ENCODE peak calls at places on chromosomes 2 and 18, in five cellular contexts. One of them, this sample, is unnamed.
A peak's percentile ranks its signal among the peaks of the same experiment; 100 is the strongest.

GRCh38 chr2:160279813-160280465 is 79.9 kb upstream of the ITGB6 start:
- DNase-seq in H1: no peak
- DNase-seq in GM23338: no peak
- DNase-seq in HCT116: no peak
- DNase-seq in PC-9: no peak
- DNase-seq in this sample: no peak

GRCh38 chr2:217108575-217109027 is 248.7 kb upstream of the TNP1 start:
- DNase-seq in H1: no peak
- DNase-seq in GM23338: no peak
- DNase-seq in HCT116: no peak
- DNase-seq in PC-9: peak; percentile 35
- DNase-seq in this sample: no peak

GRCh38 chr2:54559593-54560145 is 103.5 kb downstream of the SPTBN1 start:
- DNase-seq in H1: no peak
- DNase-seq in GM23338: peak; percentile 38
- DNase-seq in HCT116: no peak
- DNase-seq in PC-9: peak; percentile 87
- DNase-seq in this sample: no peak

GRCh38 chr18:77129150-77129551 is 3.4 kb downstream of the MBP start:
- DNase-seq in H1: no peak
- DNase-seq in GM23338: no peak
- DNase-seq in HCT116: no peak
- DNase-seq in PC-9: peak; percentile 52
- DNase-seq in this sample: no peak

GRCh38 chr2:37698931-37699481 is 27.6 kb upstream of the CDC42EP3 start:
- DNase-seq in H1: no peak
- DNase-seq in GM23338: no peak
- DNase-seq in HCT116: no peak
- DNase-seq in PC-9: peak; percentile 97
- DNase-seq in this sample: no peak

GRCh38 chr2:191443446-191443845 is 198.2 kb downstream of the MYO1B start:
- DNase-seq in H1: no peak
- DNase-seq in GM23338: no peak
- DNase-seq in HCT116: no peak
- DNase-seq in PC-9: no peak
- DNase-seq in this sample: no peak

GRCh38 chr2:232779935-232780334 is 3.6 kb upstream of the KCNJ13 start:
- DNase-seq in H1: no peak
- DNase-seq in GM23338: no peak
- DNase-seq in HCT116: no peak
- DNase-seq in PC-9: no peak
- DNase-seq in this sample: no peak

GRCh38 chr2:223602972-223603371 is 811 bp upstream of the SCG2 start:
- DNase-seq in H1: no peak
- DNase-seq in GM23338: no peak
- DNase-seq in HCT116: no peak
- DNase-seq in PC-9: no peak
- DNase-seq in this sample: no peak

GRCh38 chr2:883260-884026 is 67.2 kb upstream of the SNTG2 start:
- DNase-seq in H1: no peak
- DNase-seq in GM23338: no peak
- DNase-seq in HCT116: no peak
- DNase-seq in PC-9: no peak
- DNase-seq in this sample: no peak

GRCh38 chr2:56713161-56713676 is 529.4 kb downstream of the CCDC85A start:
- DNase-seq in H1: no peak
- DNase-seq in GM23338: no peak
- DNase-seq in HCT116: no peak
- DNase-seq in PC-9: no peak
- DNase-seq in this sample: no peak

GRCh38 chr2:241309684-241310117 is 5.8 kb downstream of the HDLBP start:
- DNase-seq in H1: no peak
- DNase-seq in GM23338: no peak
- DNase-seq in HCT116: no peak
- DNase-seq in PC-9: peak; percentile 21
- DNase-seq in this sample: no peak

DNA sequence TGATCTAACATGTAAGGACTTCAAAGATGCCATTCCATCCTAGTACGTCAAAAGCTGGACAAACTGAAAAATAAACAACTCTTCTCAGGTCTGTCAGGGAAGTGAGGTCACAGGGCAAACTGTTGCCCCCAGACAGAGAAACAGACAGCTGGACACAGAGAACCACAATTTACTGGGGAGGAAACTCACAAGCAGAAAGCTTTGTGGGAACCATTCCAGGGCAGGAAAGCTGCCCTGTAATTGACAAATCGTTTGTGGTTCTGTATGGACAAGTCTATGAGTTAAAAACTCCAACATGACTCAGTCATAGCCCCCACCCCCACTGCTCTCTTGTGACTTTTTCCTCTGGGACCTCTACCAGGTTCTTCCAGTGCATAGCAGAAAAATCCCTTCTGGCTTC is 28.4 kb downstream of the MCEE start:
- DNase-seq in H1: no peak
- DNase-seq in GM23338: no peak
- DNase-seq in HCT116: no peak
- DNase-seq in PC-9: no peak
- DNase-seq in this sample: peak; percentile 42
- H3K4me2 ChIP-seq in H1: no peak overlapping the region
- H3K4me2 ChIP-seq in GM23338: no peak overlapping the region
- H3K4me2 ChIP-seq in HCT116: no peak overlapping the region
- H3K4me2 ChIP-seq in PC-9: no peak overlapping the region
- H3K4me2 ChIP-seq in this sample: peak overlapping the region; percentile 45

DNA sequence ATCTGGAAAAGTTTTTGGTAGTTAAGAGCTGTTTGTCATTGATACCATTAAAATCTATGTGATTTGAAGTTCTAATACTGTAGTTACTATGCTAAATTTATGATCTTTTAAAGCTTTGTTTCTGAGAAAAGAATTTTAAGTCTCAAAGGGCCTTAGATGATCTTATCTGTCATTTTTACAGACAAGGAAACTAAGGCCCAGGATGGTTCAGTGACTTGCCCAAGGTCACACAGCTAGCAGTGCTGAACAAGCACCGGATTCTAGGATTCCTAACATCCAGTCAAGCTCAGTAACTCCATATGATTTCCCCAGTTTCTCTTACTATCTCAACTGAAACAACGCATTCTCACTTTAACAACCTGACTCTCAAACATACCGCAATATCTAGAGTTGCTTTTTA is 37.7 kb downstream of the PELI1 start:
- DNase-seq in H1: no peak
- DNase-seq in GM23338: no peak
- DNase-seq in HCT116: no peak
- DNase-seq in PC-9: no peak
- DNase-seq in this sample: no peak
- TF ChIP-seq EZH2 in H1: no peak
- TF ChIP-seq EZH2 in GM23338: no peak
- TF ChIP-seq EZH2 in HCT116: no peak
- TF ChIP-seq EZH2 in PC-9: no peak
- TF ChIP-seq EZH2 in this sample: no peak

GRCh38 chr18:35926884-35927283 is 45.6 kb upstream of the RMP24 start:
- DNase-seq in H1: no peak
- DNase-seq in GM23338: no peak
- DNase-seq in HCT116: no peak
- DNase-seq in PC-9: no peak
- DNase-seq in this sample: no peak

GRCh38 chr18:35927431-35927830 is 45.0 kb upstream of the RMP24 start:
- DNase-seq in H1: no peak
- DNase-seq in GM23338: no peak
- DNase-seq in HCT116: no peak
- DNase-seq in PC-9: no peak
- DNase-seq in this sample: no peak

GRCh38 chr18:35920623-35921022 is 51.9 kb upstream of the RMP24 start:
- DNase-seq in H1: no peak
- DNase-seq in GM23338: no peak
- DNase-seq in HCT116: no peak
- DNase-seq in PC-9: no peak
- DNase-seq in this sample: no peak

GRCh38 chr18:35919179-35919578 is 53.3 kb upstream of the RMP24 start:
- DNase-seq in H1: no peak
- DNase-seq in GM23338: no peak
- DNase-seq in HCT116: no peak
- DNase-seq in PC-9: no peak
- DNase-seq in this sample: no peak

DNA sequence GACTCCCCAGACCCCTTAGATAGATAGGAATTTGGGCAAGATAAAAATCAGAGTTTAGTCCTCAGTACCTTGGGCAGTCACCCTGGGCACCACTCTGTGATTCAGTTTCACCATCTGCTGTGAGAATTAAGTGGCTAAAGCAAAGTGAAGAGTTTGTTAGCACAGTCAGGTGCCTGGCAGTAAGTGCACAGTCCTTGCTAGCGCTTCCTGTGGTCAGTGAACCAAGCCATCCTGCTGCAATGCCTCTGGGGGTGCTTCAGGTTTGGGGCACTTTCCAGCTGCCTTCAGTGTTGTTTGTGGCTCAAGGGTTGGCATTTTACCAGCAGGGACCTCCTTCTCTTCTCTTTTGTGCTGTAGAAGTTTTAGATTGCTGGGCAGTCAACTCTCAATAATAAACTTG is 48.5 kb upstream of the RMP24 start:
- DNase-seq in H1: no peak
- DNase-seq in GM23338: no peak
- DNase-seq in HCT116: no peak
- DNase-seq in PC-9: no peak
- DNase-seq in this sample: no peak
- H3K4me2 ChIP-seq in H1: peak overlapping the region; percentile 7
- H3K4me2 ChIP-seq in GM23338: peak overlapping the region; percentile 48
- H3K4me2 ChIP-seq in HCT116: no peak overlapping the region
- H3K4me2 ChIP-seq in PC-9: no peak overlapping the region
- H3K4me2 ChIP-seq in this sample: no peak overlapping the region

GRCh38 chr2:10911291-10912075 is at the start of gene KCNF1:
- DNase-seq in H1: no peak
- DNase-seq in GM23338: peak; percentile 74
- DNase-seq in HCT116: no peak
- DNase-seq in PC-9: peak; percentile 72
- DNase-seq in this sample: no peak
- TF ChIP-seq EZH2 in H1: peak; percentile 23
- TF ChIP-seq EZH2 in GM23338: peak; percentile 42
- TF ChIP-seq EZH2 in HCT116: no peak
- TF ChIP-seq EZH2 in PC-9: no peak
- TF ChIP-seq EZH2 in this sample: peak; percentile 55

DNA sequence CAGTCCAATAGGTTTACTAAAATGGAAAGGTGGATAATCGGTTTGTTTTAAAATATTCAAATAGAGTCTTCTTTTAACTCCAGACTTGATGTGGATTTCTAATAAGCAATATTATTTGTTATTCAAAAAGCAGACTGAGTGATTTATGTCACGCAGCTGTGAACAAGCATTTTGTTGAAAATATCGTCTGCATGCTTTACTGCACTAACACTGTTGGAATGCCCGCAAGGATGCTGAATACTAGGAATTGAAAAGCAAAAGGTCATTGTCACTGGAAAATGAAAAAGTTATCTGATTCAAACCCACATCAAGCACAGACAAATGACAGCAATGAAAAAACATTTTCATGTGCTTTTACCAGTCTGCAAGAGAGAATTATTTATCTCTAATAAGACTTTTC is 31.1 kb downstream of the CHN1 start:
- DNase-seq in H1: no peak
- DNase-seq in GM23338: no peak
- DNase-seq in HCT116: no peak
- DNase-seq in PC-9: no peak
- DNase-seq in this sample: no peak
- H3K4me2 ChIP-seq in H1: no peak overlapping the region
- H3K4me2 ChIP-seq in GM23338: no peak overlapping the region
- H3K4me2 ChIP-seq in HCT116: no peak overlapping the region
- H3K4me2 ChIP-seq in PC-9: no peak overlapping the region
- H3K4me2 ChIP-seq in this sample: no peak overlapping the region

GRCh38 chr2:219514836-219515235 is 554 bp downstream of the ASIC4 start:
- DNase-seq in H1: no peak
- DNase-seq in GM23338: no peak
- DNase-seq in HCT116: no peak
- DNase-seq in PC-9: no peak
- DNase-seq in this sample: no peak
- TF ChIP-seq EZH2 in H1: no peak
- TF ChIP-seq EZH2 in GM23338: no peak
- TF ChIP-seq EZH2 in HCT116: no peak
- TF ChIP-seq EZH2 in PC-9: no peak
- TF ChIP-seq EZH2 in this sample: no peak

This sample was measured in keratinocyte.